ENCODE peak calls at places on chromosomes 7 and 10, in nine cellular contexts. One of them, this sample, is unnamed.

GRCh38 chr10:121065330-121065729 is 214.2 kb downstream of the WDR11 start:
- DNase-seq in uterus: no peak
- DNase-seq in breast epithelium: no peak
- DNase-seq in H1: no peak
- DNase-seq in transverse colon: no peak
- DNase-seq in gastrocnemius medialis: no peak
- DNase-seq in adrenal gland: no peak
- DNase-seq in heart left ventricle: no peak
- DNase-seq in HCT116: no peak
- DNase-seq in this sample: no peak

GRCh38 chr10:75181073-75181472 is 29.5 kb upstream of the VDAC2 start:
- DNase-seq in transverse colon: no peak
- DNase-seq in heart left ventricle: no peak
- DNase-seq in H1: no peak
- DNase-seq in adrenal gland: no peak
- DNase-seq in HCT116: no peak
- DNase-seq in gastrocnemius medialis: no peak
- DNase-seq in uterus: no peak
- DNase-seq in breast epithelium: no peak
- DNase-seq in this sample: no peak

GRCh38 chr7:200704-201103 is 8.3 kb downstream of the FAM20C start:
- DNase-seq in breast epithelium: no peak
- DNase-seq in heart left ventricle: no peak
- DNase-seq in gastrocnemius medialis: no peak
- DNase-seq in HCT116: no peak
- DNase-seq in transverse colon: no peak
- DNase-seq in uterus: no peak
- DNase-seq in adrenal gland: no peak
- DNase-seq in H1: no peak
- DNase-seq in this sample: no peak

GRCh38 chr10:8810677-8811076 is 756.2 kb downstream of the GATA3 start:
- DNase-seq in adrenal gland: no peak
- DNase-seq in gastrocnemius medialis: no peak
- DNase-seq in H1: no peak
- DNase-seq in HCT116: no peak
- DNase-seq in transverse colon: no peak
- DNase-seq in heart left ventricle: no peak
- DNase-seq in breast epithelium: no peak
- DNase-seq in uterus: no peak
- DNase-seq in this sample: no peak

GRCh38 chr7:151408839-151409554 is 841 bp downstream of the WDR86 start:
- DNase-seq in H1: peak; percentile 75
- DNase-seq in heart left ventricle: no peak
- DNase-seq in gastrocnemius medialis: no peak
- DNase-seq in breast epithelium: no peak
- DNase-seq in adrenal gland: no peak
- DNase-seq in HCT116: no peak
- DNase-seq in transverse colon: peak; percentile 49
- DNase-seq in uterus: no peak
- DNase-seq in this sample: no peak

GRCh38 chr7:121180436-121181063 is 148.2 kb upstream of the WNT16 start:
- DNase-seq in breast epithelium: no peak
- DNase-seq in adrenal gland: no peak
- DNase-seq in uterus: no peak
- DNase-seq in H1: no peak
- DNase-seq in heart left ventricle: no peak
- DNase-seq in HCT116: no peak
- DNase-seq in gastrocnemius medialis: no peak
- DNase-seq in transverse colon: no peak
- DNase-seq in this sample: no peak

GRCh38 chr7:24595671-24596418 is 22.6 kb downstream of the PALS2 start:
- DNase-seq in H1: no peak
- DNase-seq in HCT116: no peak
- DNase-seq in breast epithelium: no peak
- DNase-seq in gastrocnemius medialis: no peak
- DNase-seq in uterus: no peak
- DNase-seq in adrenal gland: no peak
- DNase-seq in heart left ventricle: no peak
- DNase-seq in transverse colon: no peak
- DNase-seq in this sample: no peak

GRCh38 chr10:131435760-131436448 is 124.4 kb upstream of the TCERG1L start:
- DNase-seq in uterus: no peak
- DNase-seq in breast epithelium: peak; percentile 47
- DNase-seq in H1: no peak
- DNase-seq in transverse colon: no peak
- DNase-seq in heart left ventricle: no peak
- DNase-seq in HCT116: no peak
- DNase-seq in adrenal gland: peak; percentile 37
- DNase-seq in gastrocnemius medialis: no peak
- DNase-seq in this sample: no peak

GRCh38 chr10:75061709-75062108 is 49.7 kb upstream of the SAMD8 start:
- DNase-seq in gastrocnemius medialis: no peak
- DNase-seq in transverse colon: no peak
- DNase-seq in H1: no peak
- DNase-seq in breast epithelium: no peak
- DNase-seq in uterus: no peak
- DNase-seq in adrenal gland: no peak
- DNase-seq in HCT116: no peak
- DNase-seq in heart left ventricle: no peak
- DNase-seq in this sample: no peak

GRCh38 chr7:81515009-81515408 is 254.8 kb downstream of the HGF start:
- DNase-seq in adrenal gland: no peak
- DNase-seq in uterus: no peak
- DNase-seq in breast epithelium: no peak
- DNase-seq in HCT116: no peak
- DNase-seq in H1: no peak
- DNase-seq in gastrocnemius medialis: no peak
- DNase-seq in heart left ventricle: no peak
- DNase-seq in transverse colon: no peak
- DNase-seq in this sample: no peak

GRCh38 chr10:84415539-84416244 is 87.3 kb downstream of the CCSER2 start:
- DNase-seq in adrenal gland: no peak
- DNase-seq in gastrocnemius medialis: no peak
- DNase-seq in breast epithelium: no peak
- DNase-seq in HCT116: no peak
- DNase-seq in heart left ventricle: no peak
- DNase-seq in uterus: no peak
- DNase-seq in H1: no peak
- DNase-seq in transverse colon: peak; percentile 33
- DNase-seq in this sample: no peak

GRCh38 chr7:132614428-132615076 is 38.3 kb upstream of the PLXNA4 start:
- DNase-seq in adrenal gland: peak; percentile 20
- DNase-seq in heart left ventricle: peak; percentile 60
- DNase-seq in HCT116: no peak
- DNase-seq in breast epithelium: no peak
- DNase-seq in H1: no peak
- DNase-seq in uterus: no peak
- DNase-seq in gastrocnemius medialis: no peak
- DNase-seq in transverse colon: peak; percentile 12
- DNase-seq in this sample: peak; percentile 87

GRCh38 chr7:107982463-107982862 is 20.5 kb downstream of the LAMB1 start:
- DNase-seq in uterus: no peak
- DNase-seq in transverse colon: no peak
- DNase-seq in breast epithelium: no peak
- DNase-seq in HCT116: no peak
- DNase-seq in gastrocnemius medialis: no peak
- DNase-seq in H1: no peak
- DNase-seq in adrenal gland: no peak
- DNase-seq in heart left ventricle: no peak
- DNase-seq in this sample: no peak

DNA sequence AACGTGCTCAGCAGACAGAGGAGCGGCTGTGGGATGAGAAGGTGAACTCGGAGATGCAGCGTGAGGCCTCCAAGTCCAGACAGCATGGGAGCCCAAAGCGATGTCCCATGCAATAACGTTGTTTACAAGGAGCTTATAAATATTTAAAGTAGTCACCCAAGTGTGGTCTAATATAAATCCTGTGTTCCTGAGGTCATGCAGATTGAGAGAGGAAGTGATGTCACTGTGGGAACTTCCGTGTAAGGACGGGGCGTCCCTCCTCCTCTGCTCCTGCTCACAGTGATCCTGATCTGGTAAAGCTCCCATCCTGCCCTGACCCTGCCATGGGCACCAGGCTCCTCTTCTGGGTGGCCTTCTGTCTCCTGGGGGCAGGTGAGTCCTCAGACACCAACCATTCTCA is 94.7 kb upstream of the PRSS58 start:
- DNase-seq in uterus: no peak
- DNase-seq in gastrocnemius medialis: no peak
- DNase-seq in H1: no peak
- DNase-seq in breast epithelium: no peak
- DNase-seq in adrenal gland: no peak
- DNase-seq in HCT116: no peak
- DNase-seq in transverse colon: no peak
- DNase-seq in heart left ventricle: no peak
- DNase-seq in this sample: no peak
- H3K4me3 ChIP-seq in uterus: no peak overlapping the region
- H3K4me3 ChIP-seq in gastrocnemius medialis: no peak overlapping the region
- H3K4me3 ChIP-seq in H1: no peak overlapping the region
- H3K4me3 ChIP-seq in breast epithelium: no peak overlapping the region
- H3K4me3 ChIP-seq in adrenal gland: no peak overlapping the region
- H3K4me3 ChIP-seq in HCT116: no peak overlapping the region
- H3K4me3 ChIP-seq in transverse colon: no peak overlapping the region
- H3K4me3 ChIP-seq in heart left ventricle: no peak overlapping the region
- H3K4me3 ChIP-seq in this sample: no peak overlapping the region

GRCh38 chr7:44750424-44750823 is 1.8 kb downstream of the ZMIZ2 start:
- DNase-seq in heart left ventricle: no peak
- DNase-seq in transverse colon: no peak
- DNase-seq in HCT116: no peak
- DNase-seq in gastrocnemius medialis: no peak
- DNase-seq in H1: no peak
- DNase-seq in breast epithelium: no peak
- DNase-seq in uterus: no peak
- DNase-seq in adrenal gland: no peak
- DNase-seq in this sample: no peak

GRCh38 chr7:44749992-44750391 is 1.3 kb downstream of the ZMIZ2 start:
- DNase-seq in gastrocnemius medialis: no peak
- DNase-seq in uterus: no peak
- DNase-seq in transverse colon: no peak
- DNase-seq in adrenal gland: no peak
- DNase-seq in breast epithelium: no peak
- DNase-seq in heart left ventricle: no peak
- DNase-seq in HCT116: no peak
- DNase-seq in H1: no peak
- DNase-seq in this sample: no peak

GRCh38 chr7:44748042-44748947 is at the start of gene ZMIZ2:
- DNase-seq in uterus: peak; percentile 91
- DNase-seq in transverse colon: peak; percentile 95
- DNase-seq in H1: peak; percentile 98
- DNase-seq in adrenal gland: peak; percentile 94
- DNase-seq in gastrocnemius medialis: peak; percentile 90
- DNase-seq in breast epithelium: peak; percentile 94
- DNase-seq in heart left ventricle: peak; percentile 96
- DNase-seq in HCT116: peak; percentile 48
- DNase-seq in this sample: peak; percentile 99

GRCh38 chr7:44750921-44751571 is 2.4 kb downstream of the ZMIZ2 start:
- DNase-seq in gastrocnemius medialis: no peak
- DNase-seq in breast epithelium: no peak
- DNase-seq in HCT116: no peak
- DNase-seq in H1: no peak
- DNase-seq in heart left ventricle: no peak
- DNase-seq in transverse colon: peak; percentile 44
- DNase-seq in uterus: no peak
- DNase-seq in adrenal gland: peak; percentile 50
- DNase-seq in this sample: no peak

DNA sequence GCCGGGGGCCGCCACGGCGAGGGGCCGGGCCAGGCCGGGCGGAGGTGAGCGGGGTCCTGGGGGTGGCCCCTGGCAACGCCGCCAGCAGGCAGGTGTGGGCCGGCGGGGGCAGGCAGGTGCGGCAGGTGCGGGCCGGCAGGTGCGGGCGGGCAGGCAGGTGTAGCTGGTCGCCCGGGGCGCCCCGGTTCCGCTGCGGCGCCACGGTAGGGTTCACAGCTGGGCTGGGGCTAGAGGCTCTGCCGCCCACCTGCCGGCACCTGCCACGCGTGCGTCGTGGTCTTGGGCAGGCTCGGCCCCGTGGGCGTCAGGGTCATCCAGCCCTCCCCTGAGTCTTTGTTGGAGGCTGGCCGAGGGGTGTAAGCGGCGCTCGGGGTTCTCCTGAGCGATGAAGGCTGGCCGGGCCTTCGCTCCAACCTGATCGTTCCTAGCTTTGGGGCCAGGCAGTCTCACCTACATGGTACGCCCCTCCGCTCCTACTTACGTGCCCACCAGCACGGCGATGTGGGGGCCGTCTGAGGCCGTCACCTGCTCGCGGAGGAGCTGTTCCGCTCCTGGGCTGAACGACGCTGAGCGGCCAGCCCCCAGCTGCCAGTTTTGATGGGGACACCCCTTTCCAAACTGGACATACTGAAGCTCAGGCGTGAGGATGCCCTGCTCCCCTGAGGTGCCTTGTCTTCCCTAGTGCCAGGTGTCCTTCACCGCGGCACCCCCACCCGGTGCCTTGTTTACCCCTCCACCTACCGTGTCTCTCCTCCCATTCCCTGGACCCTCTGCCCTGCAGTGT is 493 bp downstream of the ZMIZ2 start:
- DNase-seq in heart left ventricle: no peak
- DNase-seq in transverse colon: no peak
- DNase-seq in uterus: no peak
- DNase-seq in breast epithelium: no peak
- DNase-seq in adrenal gland: peak; percentile 32
- DNase-seq in HCT116: no peak
- DNase-seq in H1: no peak
- DNase-seq in gastrocnemius medialis: no peak
- DNase-seq in this sample: no peak
- TF ChIP-seq POLR2A in heart left ventricle: no peak
- TF ChIP-seq POLR2A in transverse colon: no peak
- TF ChIP-seq POLR2A in uterus: no peak
- TF ChIP-seq POLR2A in breast epithelium: no peak
- TF ChIP-seq POLR2A in adrenal gland: no peak
- TF ChIP-seq POLR2A in HCT116: no peak
- TF ChIP-seq POLR2A in H1: no peak
- TF ChIP-seq POLR2A in gastrocnemius medialis: no peak
- TF ChIP-seq POLR2A in this sample: no peak

DNA sequence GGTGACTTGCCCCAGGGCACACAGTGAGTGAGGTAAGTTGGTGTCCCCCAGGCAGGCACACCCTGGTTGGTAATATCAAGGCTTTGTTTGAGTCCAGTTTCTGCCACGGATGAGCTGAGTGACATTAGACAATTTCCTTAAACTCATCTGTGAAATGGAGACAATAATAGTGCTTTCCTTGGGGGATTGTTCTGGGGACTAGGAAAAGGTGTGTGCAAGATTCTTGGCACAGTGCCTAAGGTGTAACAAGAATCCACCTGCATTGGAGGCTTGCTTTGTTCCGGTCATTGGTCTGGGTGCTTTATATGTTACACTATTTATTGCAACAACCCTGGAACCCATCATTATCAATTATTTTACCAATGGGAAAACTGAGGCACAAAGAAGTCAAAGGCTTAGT is 50.8 kb downstream of the BPGM start:
- DNase-seq in HCT116: no peak
- DNase-seq in transverse colon: no peak
- DNase-seq in heart left ventricle: no peak
- DNase-seq in uterus: no peak
- DNase-seq in breast epithelium: no peak
- DNase-seq in adrenal gland: no peak
- DNase-seq in H1: no peak
- DNase-seq in gastrocnemius medialis: no peak
- DNase-seq in this sample: no peak
- TF ChIP-seq CTCF in HCT116: no peak
- TF ChIP-seq CTCF in transverse colon: no peak
- TF ChIP-seq CTCF in heart left ventricle: no peak
- TF ChIP-seq CTCF in uterus: no peak
- TF ChIP-seq CTCF in breast epithelium: no peak
- TF ChIP-seq CTCF in adrenal gland: no peak
- TF ChIP-seq CTCF in H1: no peak
- TF ChIP-seq CTCF in gastrocnemius medialis: no peak
- TF ChIP-seq CTCF in this sample: no peak

GRCh38 chr7:111107989-111108388 is 17.1 kb downstream of the LRRN3 start:
- DNase-seq in H1: no peak
- DNase-seq in uterus: no peak
- DNase-seq in breast epithelium: no peak
- DNase-seq in gastrocnemius medialis: no peak
- DNase-seq in HCT116: no peak
- DNase-seq in adrenal gland: peak; percentile 50
- DNase-seq in heart left ventricle: no peak
- DNase-seq in transverse colon: no peak
- DNase-seq in this sample: no peak
- H3K4me3 ChIP-seq in H1: no peak overlapping the region
- H3K4me3 ChIP-seq in uterus: no peak overlapping the region
- H3K4me3 ChIP-seq in breast epithelium: no peak overlapping the region
- H3K4me3 ChIP-seq in gastrocnemius medialis: no peak overlapping the region
- H3K4me3 ChIP-seq in HCT116: no peak overlapping the region
- H3K4me3 ChIP-seq in adrenal gland: no peak overlapping the region
- H3K4me3 ChIP-seq in heart left ventricle: no peak overlapping the region
- H3K4me3 ChIP-seq in transverse colon: no peak overlapping the region
- H3K4me3 ChIP-seq in this sample: no peak overlapping the region